ENCODE peak calls at places on chromosomes 3 and 15, in ten cellular contexts. One of them, this sample, is unnamed.

GRCh38 chr15:67827561-67828378 is 2.5 kb downstream of the SKOR1 start:
- DNase-seq in thoracic aorta: no peak
- DNase-seq in pancreas: no peak
- DNase-seq in mucosa of descending colon: no peak
- DNase-seq in astrocyte: no peak
- DNase-seq in fibroblast of lung: no peak
- DNase-seq in endodermal cell: peak; percentile 75
- DNase-seq in Caco-2: no peak
- DNase-seq in heart left ventricle: no peak
- DNase-seq in psoas muscle: no peak
- DNase-seq in this sample: no peak

GRCh38 chr3:69925506-69925905 is 74.0 kb upstream of the SAMMSON start:
- DNase-seq in mucosa of descending colon: no peak
- DNase-seq in pancreas: no peak
- DNase-seq in endodermal cell: no peak
- DNase-seq in astrocyte: no peak
- DNase-seq in psoas muscle: no peak
- DNase-seq in thoracic aorta: no peak
- DNase-seq in fibroblast of lung: no peak
- DNase-seq in heart left ventricle: no peak
- DNase-seq in Caco-2: no peak
- DNase-seq in this sample: peak; percentile 38

GRCh38 chr15:70197318-70197944 is 99.7 kb upstream of the TLE3 start:
- DNase-seq in psoas muscle: no peak
- DNase-seq in mucosa of descending colon: no peak
- DNase-seq in thoracic aorta: no peak
- DNase-seq in astrocyte: peak; percentile 26
- DNase-seq in Caco-2: no peak
- DNase-seq in heart left ventricle: peak; percentile 9
- DNase-seq in fibroblast of lung: no peak
- DNase-seq in pancreas: no peak
- DNase-seq in endodermal cell: peak; percentile 45
- DNase-seq in this sample: no peak

GRCh38 chr3:182018361-182018760 is 306.6 kb downstream of the SOX2 start:
- DNase-seq in thoracic aorta: no peak
- DNase-seq in heart left ventricle: no peak
- DNase-seq in fibroblast of lung: no peak
- DNase-seq in psoas muscle: no peak
- DNase-seq in Caco-2: no peak
- DNase-seq in astrocyte: no peak
- DNase-seq in pancreas: no peak
- DNase-seq in mucosa of descending colon: no peak
- DNase-seq in endodermal cell: no peak
- DNase-seq in this sample: no peak

GRCh38 chr15:70323111-70323851 is 225.6 kb upstream of the TLE3 start:
- DNase-seq in psoas muscle: peak; percentile 72
- DNase-seq in thoracic aorta: no peak
- DNase-seq in endodermal cell: peak; percentile 67
- DNase-seq in fibroblast of lung: peak; percentile 75
- DNase-seq in heart left ventricle: no peak
- DNase-seq in astrocyte: peak; percentile 63
- DNase-seq in Caco-2: no peak
- DNase-seq in mucosa of descending colon: no peak
- DNase-seq in pancreas: no peak
- DNase-seq in this sample: no peak

GRCh38 chr15:60905587-60905986 is 323.5 kb downstream of the RORA start:
- DNase-seq in thoracic aorta: no peak
- DNase-seq in pancreas: no peak
- DNase-seq in endodermal cell: peak; percentile 73
- DNase-seq in fibroblast of lung: no peak
- DNase-seq in astrocyte: no peak
- DNase-seq in psoas muscle: no peak
- DNase-seq in mucosa of descending colon: no peak
- DNase-seq in Caco-2: no peak
- DNase-seq in heart left ventricle: no peak
- DNase-seq in this sample: no peak

GRCh38 chr3:125110016-125110875 is 54.4 kb upstream of the HEG1 start:
- DNase-seq in mucosa of descending colon: no peak
- DNase-seq in psoas muscle: no peak
- DNase-seq in fibroblast of lung: peak; percentile 99
- DNase-seq in Caco-2: no peak
- DNase-seq in endodermal cell: no peak
- DNase-seq in heart left ventricle: no peak
- DNase-seq in astrocyte: peak; percentile 99
- DNase-seq in thoracic aorta: no peak
- DNase-seq in pancreas: no peak
- DNase-seq in this sample: peak; percentile 83

GRCh38 chr15:66896611-66897010 is 168.8 kb upstream of the SMAD3 start:
- DNase-seq in endodermal cell: peak; percentile 46
- DNase-seq in mucosa of descending colon: no peak
- DNase-seq in astrocyte: no peak
- DNase-seq in Caco-2: no peak
- DNase-seq in pancreas: no peak
- DNase-seq in thoracic aorta: no peak
- DNase-seq in fibroblast of lung: no peak
- DNase-seq in heart left ventricle: no peak
- DNase-seq in psoas muscle: no peak
- DNase-seq in this sample: no peak

GRCh38 chr15:25054329-25054728 is 99.5 kb downstream of the SNRPN start:
- DNase-seq in thoracic aorta: no peak
- DNase-seq in fibroblast of lung: no peak
- DNase-seq in heart left ventricle: no peak
- DNase-seq in mucosa of descending colon: no peak
- DNase-seq in Caco-2: no peak
- DNase-seq in astrocyte: no peak
- DNase-seq in psoas muscle: no peak
- DNase-seq in pancreas: no peak
- DNase-seq in endodermal cell: peak; percentile 35
- DNase-seq in this sample: no peak

GRCh38 chr3:16374047-16375019 is 109.3 kb downstream of the OXNAD1 start:
- DNase-seq in psoas muscle: no peak
- DNase-seq in astrocyte: no peak
- DNase-seq in pancreas: no peak
- DNase-seq in endodermal cell: no peak
- DNase-seq in thoracic aorta: no peak
- DNase-seq in mucosa of descending colon: no peak
- DNase-seq in fibroblast of lung: no peak
- DNase-seq in heart left ventricle: no peak
- DNase-seq in Caco-2: no peak
- DNase-seq in this sample: no peak

GRCh38 chr3:169171739-169172138 is 491.8 kb downstream of the MECOM start:
- DNase-seq in astrocyte: no peak
- DNase-seq in fibroblast of lung: no peak
- DNase-seq in pancreas: no peak
- DNase-seq in endodermal cell: no peak
- DNase-seq in thoracic aorta: no peak
- DNase-seq in heart left ventricle: no peak
- DNase-seq in Caco-2: no peak
- DNase-seq in mucosa of descending colon: no peak
- DNase-seq in psoas muscle: no peak
- DNase-seq in this sample: no peak

GRCh38 chr3:115913069-115913686 is 289.9 kb downstream of the GAP43 start:
- DNase-seq in mucosa of descending colon: no peak
- DNase-seq in pancreas: no peak
- DNase-seq in endodermal cell: no peak
- DNase-seq in fibroblast of lung: no peak
- DNase-seq in Caco-2: no peak
- DNase-seq in heart left ventricle: no peak
- DNase-seq in thoracic aorta: no peak
- DNase-seq in astrocyte: no peak
- DNase-seq in psoas muscle: no peak
- DNase-seq in this sample: peak; percentile 14

GRCh38 chr3:129952956-129953355 is 21.6 kb upstream of the TRH start:
- DNase-seq in endodermal cell: no peak
- DNase-seq in heart left ventricle: no peak
- DNase-seq in Caco-2: no peak
- DNase-seq in astrocyte: no peak
- DNase-seq in fibroblast of lung: no peak
- DNase-seq in psoas muscle: no peak
- DNase-seq in pancreas: no peak
- DNase-seq in mucosa of descending colon: no peak
- DNase-seq in thoracic aorta: no peak
- DNase-seq in this sample: no peak

GRCh38 chr3:129950318-129951046 is 24.0 kb upstream of the TRH start:
- DNase-seq in heart left ventricle: no peak
- DNase-seq in fibroblast of lung: no peak
- DNase-seq in pancreas: no peak
- DNase-seq in thoracic aorta: no peak
- DNase-seq in astrocyte: no peak
- DNase-seq in Caco-2: no peak
- DNase-seq in endodermal cell: no peak
- DNase-seq in psoas muscle: no peak
- DNase-seq in mucosa of descending colon: no peak
- DNase-seq in this sample: no peak

GRCh38 chr3:129958715-129959114 is 15.8 kb upstream of the TRH start:
- DNase-seq in pancreas: no peak
- DNase-seq in psoas muscle: no peak
- DNase-seq in Caco-2: no peak
- DNase-seq in astrocyte: no peak
- DNase-seq in fibroblast of lung: no peak
- DNase-seq in mucosa of descending colon: no peak
- DNase-seq in heart left ventricle: no peak
- DNase-seq in thoracic aorta: no peak
- DNase-seq in endodermal cell: no peak
- DNase-seq in this sample: no peak

DNA sequence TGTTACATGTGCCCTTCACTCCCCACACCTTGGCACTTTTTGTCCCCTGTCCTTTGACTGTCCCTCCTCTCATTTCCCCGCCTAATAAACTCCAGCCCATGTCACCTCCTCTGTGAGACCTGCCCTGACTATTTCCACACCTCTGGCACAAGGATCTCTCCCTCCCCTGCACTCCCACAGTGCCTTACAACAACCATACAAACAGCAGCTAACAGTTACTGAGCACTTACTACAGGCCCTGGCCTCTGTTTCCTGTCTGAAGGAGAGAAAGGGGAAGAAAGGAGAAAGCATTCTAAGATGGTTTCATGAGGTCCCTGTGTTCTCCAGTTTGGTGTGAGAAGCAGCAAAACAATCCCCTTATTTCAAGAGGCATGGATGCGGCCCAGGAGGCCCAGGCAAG is 20.0 kb upstream of the TRH start:
- DNase-seq in Caco-2: no peak
- DNase-seq in heart left ventricle: no peak
- DNase-seq in mucosa of descending colon: no peak
- DNase-seq in astrocyte: no peak
- DNase-seq in thoracic aorta: no peak
- DNase-seq in pancreas: no peak
- DNase-seq in endodermal cell: no peak
- DNase-seq in psoas muscle: no peak
- DNase-seq in fibroblast of lung: no peak
- DNase-seq in this sample: no peak
- H3K4me1 ChIP-seq in Caco-2: no peaks in the 10 kb centered on the region
- H3K4me1 ChIP-seq in heart left ventricle: no peaks in the 10 kb centered on the region
- H3K4me1 ChIP-seq in mucosa of descending colon: no peaks in the 10 kb centered on the region
- H3K4me1 ChIP-seq in astrocyte: no peaks in the 10 kb centered on the region
- H3K4me1 ChIP-seq in thoracic aorta: no peaks in the 10 kb centered on the region
- H3K4me1 ChIP-seq in pancreas: no peaks in the 10 kb centered on the region
- H3K4me1 ChIP-seq in endodermal cell: no peaks in the 10 kb centered on the region
- H3K4me1 ChIP-seq in psoas muscle: no peaks in the 10 kb centered on the region
- H3K4me1 ChIP-seq in fibroblast of lung: no peaks in the 10 kb centered on the region
- H3K4me1 ChIP-seq in this sample: no peaks in the 10 kb centered on the region

GRCh38 chr3:12960497-12960896 is 112.7 kb downstream of the IQSEC1 start:
- DNase-seq in mucosa of descending colon: no peak
- DNase-seq in Caco-2: no peak
- DNase-seq in astrocyte: no peak
- DNase-seq in pancreas: no peak
- DNase-seq in fibroblast of lung: no peak
- DNase-seq in psoas muscle: no peak
- DNase-seq in thoracic aorta: no peak
- DNase-seq in heart left ventricle: no peak
- DNase-seq in endodermal cell: no peak
- DNase-seq in this sample: no peak
- H3K4me1 ChIP-seq in mucosa of descending colon: peaks cover 26% of the 10 kb centered on the region
- H3K4me1 ChIP-seq in Caco-2: peaks cover 26% of the 10 kb centered on the region
- H3K4me1 ChIP-seq in astrocyte: no peaks in the 10 kb centered on the region
- H3K4me1 ChIP-seq in pancreas: peaks cover 13% of the 10 kb centered on the region
- H3K4me1 ChIP-seq in fibroblast of lung: peaks cover 6% of the 10 kb centered on the region
- H3K4me1 ChIP-seq in psoas muscle: peaks cover 99% of the 10 kb centered on the region
- H3K4me1 ChIP-seq in thoracic aorta: peaks cover 88% of the 10 kb centered on the region
- H3K4me1 ChIP-seq in heart left ventricle: peaks cover 100% of the 10 kb centered on the region
- H3K4me1 ChIP-seq in endodermal cell: peaks cover 5% of the 10 kb centered on the region
- H3K4me1 ChIP-seq in this sample: peaks cover 24% of the 10 kb centered on the region

GRCh38 chr15:63523306-63523990 is 19.1 kb downstream of the USP3 start:
- DNase-seq in astrocyte: peak; percentile 35
- DNase-seq in heart left ventricle: no peak
- DNase-seq in thoracic aorta: no peak
- DNase-seq in mucosa of descending colon: no peak
- DNase-seq in fibroblast of lung: peak; percentile 63
- DNase-seq in psoas muscle: no peak
- DNase-seq in pancreas: no peak
- DNase-seq in endodermal cell: no peak
- DNase-seq in Caco-2: no peak
- DNase-seq in this sample: peak; percentile 47

GRCh38 chr15:63519548-63520178 is 15.3 kb downstream of the USP3 start:
- DNase-seq in Caco-2: no peak
- DNase-seq in endodermal cell: no peak
- DNase-seq in heart left ventricle: no peak
- DNase-seq in thoracic aorta: no peak
- DNase-seq in astrocyte: no peak
- DNase-seq in psoas muscle: no peak
- DNase-seq in fibroblast of lung: no peak
- DNase-seq in mucosa of descending colon: no peak
- DNase-seq in pancreas: no peak
- DNase-seq in this sample: no peak

GRCh38 chr15:63524316-63525015 is 20.1 kb downstream of the USP3 start:
- DNase-seq in astrocyte: no peak
- DNase-seq in mucosa of descending colon: no peak
- DNase-seq in heart left ventricle: no peak
- DNase-seq in thoracic aorta: no peak
- DNase-seq in pancreas: no peak
- DNase-seq in Caco-2: no peak
- DNase-seq in psoas muscle: no peak
- DNase-seq in endodermal cell: no peak
- DNase-seq in fibroblast of lung: no peak
- DNase-seq in this sample: no peak

GRCh38 chr15:63521405-63522142 is 17.2 kb downstream of the USP3 start:
- DNase-seq in pancreas: no peak
- DNase-seq in heart left ventricle: no peak
- DNase-seq in thoracic aorta: no peak
- DNase-seq in endodermal cell: no peak
- DNase-seq in Caco-2: no peak
- DNase-seq in fibroblast of lung: peak; percentile 44
- DNase-seq in psoas muscle: no peak
- DNase-seq in mucosa of descending colon: no peak
- DNase-seq in astrocyte: peak; percentile 33
- DNase-seq in this sample: no peak

GRCh38 chr15:63522143-63522531 is 17.7 kb downstream of the USP3 start:
- DNase-seq in astrocyte: peak; percentile 22
- DNase-seq in Caco-2: no peak
- DNase-seq in pancreas: no peak
- DNase-seq in endodermal cell: no peak
- DNase-seq in thoracic aorta: no peak
- DNase-seq in mucosa of descending colon: no peak
- DNase-seq in fibroblast of lung: peak; percentile 27
- DNase-seq in heart left ventricle: no peak
- DNase-seq in psoas muscle: no peak
- DNase-seq in this sample: no peak
- H3K4me1 ChIP-seq in astrocyte: peaks cover 15% of the 10 kb centered on the region
- H3K4me1 ChIP-seq in Caco-2: peaks cover 21% of the 10 kb centered on the region
- H3K4me1 ChIP-seq in pancreas: peaks cover 56% of the 10 kb centered on the region
- H3K4me1 ChIP-seq in endodermal cell: peaks cover 7% of the 10 kb centered on the region
- H3K4me1 ChIP-seq in thoracic aorta: peaks cover 60% of the 10 kb centered on the region
- H3K4me1 ChIP-seq in mucosa of descending colon: peaks cover 26% of the 10 kb centered on the region
- H3K4me1 ChIP-seq in fibroblast of lung: peaks cover 20% of the 10 kb centered on the region
- H3K4me1 ChIP-seq in heart left ventricle: peaks cover 76% of the 10 kb centered on the region
- H3K4me1 ChIP-seq in psoas muscle: peaks cover 71% of the 10 kb centered on the region
- H3K4me1 ChIP-seq in this sample: peaks cover 62% of the 10 kb centered on the region

GRCh38 chr15:30649952-30650929 is 24.3 kb downstream of the ARHGAP11B start:
- DNase-seq in endodermal cell: no peak
- DNase-seq in pancreas: no peak
- DNase-seq in astrocyte: no peak
- DNase-seq in heart left ventricle: no peak
- DNase-seq in Caco-2: no peak
- DNase-seq in thoracic aorta: no peak
- DNase-seq in mucosa of descending colon: no peak
- DNase-seq in fibroblast of lung: no peak
- DNase-seq in psoas muscle: no peak
- DNase-seq in this sample: peak; percentile 44
- H3K4me1 ChIP-seq in endodermal cell: no peaks in the 10 kb centered on the region
- H3K4me1 ChIP-seq in pancreas: no peaks in the 10 kb centered on the region
- H3K4me1 ChIP-seq in astrocyte: no peaks in the 10 kb centered on the region
- H3K4me1 ChIP-seq in heart left ventricle: no peaks in the 10 kb centered on the region
- H3K4me1 ChIP-seq in Caco-2: no peaks in the 10 kb centered on the region
- H3K4me1 ChIP-seq in thoracic aorta: no peaks in the 10 kb centered on the region
- H3K4me1 ChIP-seq in mucosa of descending colon: no peaks in the 10 kb centered on the region
- H3K4me1 ChIP-seq in fibroblast of lung: peaks cover 4% of the 10 kb centered on the region
- H3K4me1 ChIP-seq in psoas muscle: no peaks in the 10 kb centered on the region
- H3K4me1 ChIP-seq in this sample: no peaks in the 10 kb centered on the region

This sample was measured in adipocyte.